ENCODE peak calls at places on chromosome 1, in nine cellular contexts. V is fibroblast of lung, F is heart right ventricle, W is prostate gland, E is GM06990, L is SK-N-SH, Q is suprapubic skin, J is mucosa of descending colon, I is OCI-LY7. K is an unnamed sample.

GRCh38 chr1:65623895-65624294 is 168.8 kb upstream of the PDE4B start:
- DNase-seq in V (peak; percentile 6), F (no peak), W (no peak), E (no peak), L (no peak), Q (no peak), J (no peak), I (no peak), K (no peak)

GRCh38 chr1:189315035-189315927 is 1162.4 kb downstream of the BRINP3 start:
- DNase-seq in V (no peak), F (no peak), W (no peak), E (no peak), L (no peak), Q (no peak), J (no peak), I (no peak), K (no peak)

GRCh38 chr1:42518894-42519293 is 55.8 kb downstream of the CCDC30 start:
- DNase-seq in V (peak; percentile 9), F (no peak), W (no peak), E (no peak), L (no peak), Q (no peak), J (no peak), I (no peak), K (no peak)

GRCh38 chr1:25180996-25181395 is 51.3 kb downstream of the SYF2 start:
- DNase-seq in V (no peak), F (no peak), W (no peak), E (no peak), L (no peak), Q (no peak), J (no peak), I (no peak), K (no peak)

GRCh38 chr1:60762176-60762575 is 320.2 kb upstream of the NFIA start:
- DNase-seq in V (peak; percentile 90), F (no peak), W (no peak), E (no peak), L (no peak), Q (no peak), J (no peak), I (no peak), K (no peak)

GRCh38 chr1:12549106-12549459 is 68.9 kb downstream of the DHRS3 start:
- DNase-seq in V (peak; percentile 22), F (no peak), W (no peak), E (no peak), L (no peak), Q (no peak), J (peak; percentile 65), I (no peak), K (peak; percentile 49)

GRCh38 chr1:245995474-245995873 is 511.6 kb downstream of the SMYD3 start:
- DNase-seq in V (no peak), F (no peak), W (no peak), E (no peak), L (peak; percentile 84), Q (no peak), J (no peak), I (no peak), K (no peak)

GRCh38 chr1:238458924-238459323 is 568.2 kb upstream of the ZP4 start:
- DNase-seq in V (no peak), F (no peak), W (no peak), E (no peak), L (no peak), Q (no peak), J (no peak), I (no peak), K (no peak)

GRCh38 chr1:34163792-34164509 is 1.1 kb downstream of the CSMD2 start:
- DNase-seq in V (no peak), F (no peak), W (no peak), E (no peak), L (peak; percentile 64), Q (no peak), J (no peak), I (no peak), K (no peak)

GRCh38 chr1:45206808-45207624 is 611 bp upstream of the ZSWIM5 start:
- DNase-seq in V (no peak), F (no peak), W (peak; percentile 9), E (no peak), L (no peak), Q (no peak), J (no peak), I (no peak), K (no peak)

GRCh38 chr1:93164816-93165215 is 15.4 kb downstream of the TMED5 start:
- DNase-seq in V (no peak), F (no peak), W (no peak), E (no peak), L (no peak), Q (no peak), J (no peak), I (no peak), K (no peak)
- H3K4me3 ChIP-seq in V (no peak overlapping the region), F (no peak overlapping the region), W (no peak overlapping the region), E (no peak overlapping the region), L (no peak overlapping the region), Q (no peak overlapping the region), J (no peak overlapping the region), I (no peak overlapping the region), K (no peak overlapping the region)

GRCh38 chr1:203835476-203835875 is 25.9 kb upstream of the SNRPE start:
- DNase-seq in V (no peak), F (no peak), W (no peak), E (no peak), L (no peak), Q (no peak), J (no peak), I (no peak), K (no peak)
- TF ChIP-seq CTCF in V (no peak), F (no peak), W (no peak), E (no peak), L (peak; percentile 17), Q (no peak), J (no peak), I (peak; percentile 33), K (no peak)

GRCh38 chr1:205916541-205916940 is 26.7 kb downstream of the SLC26A9 start:
- DNase-seq in V (no peak), F (no peak), W (no peak), E (no peak), L (no peak), Q (no peak), J (no peak), I (no peak), K (no peak)
- H3K4me3 ChIP-seq in V (no peak overlapping the region), F (no peak overlapping the region), W (no peak overlapping the region), E (no peak overlapping the region), L (no peak overlapping the region), Q (no peak overlapping the region), J (no peak overlapping the region), I (no peak overlapping the region), K (no peak overlapping the region)

GRCh38 chr1:52365746-52366516 is at the start of gene CC2D1B:
- DNase-seq in V (peak; percentile 96), F (peak; percentile 97), W (peak; percentile 99), E (peak; percentile 100), L (peak; percentile 100), Q (peak; percentile 99), J (peak; percentile 100), I (peak; percentile 98), K (peak; percentile 100)
- TF ChIP-seq CTCF in V (no peak), F (peak; percentile 29), W (peak; percentile 86), E (peak; percentile 2), L (no peak), Q (no peak), J (peak; percentile 23), I (no peak), K (no peak)

DNA sequence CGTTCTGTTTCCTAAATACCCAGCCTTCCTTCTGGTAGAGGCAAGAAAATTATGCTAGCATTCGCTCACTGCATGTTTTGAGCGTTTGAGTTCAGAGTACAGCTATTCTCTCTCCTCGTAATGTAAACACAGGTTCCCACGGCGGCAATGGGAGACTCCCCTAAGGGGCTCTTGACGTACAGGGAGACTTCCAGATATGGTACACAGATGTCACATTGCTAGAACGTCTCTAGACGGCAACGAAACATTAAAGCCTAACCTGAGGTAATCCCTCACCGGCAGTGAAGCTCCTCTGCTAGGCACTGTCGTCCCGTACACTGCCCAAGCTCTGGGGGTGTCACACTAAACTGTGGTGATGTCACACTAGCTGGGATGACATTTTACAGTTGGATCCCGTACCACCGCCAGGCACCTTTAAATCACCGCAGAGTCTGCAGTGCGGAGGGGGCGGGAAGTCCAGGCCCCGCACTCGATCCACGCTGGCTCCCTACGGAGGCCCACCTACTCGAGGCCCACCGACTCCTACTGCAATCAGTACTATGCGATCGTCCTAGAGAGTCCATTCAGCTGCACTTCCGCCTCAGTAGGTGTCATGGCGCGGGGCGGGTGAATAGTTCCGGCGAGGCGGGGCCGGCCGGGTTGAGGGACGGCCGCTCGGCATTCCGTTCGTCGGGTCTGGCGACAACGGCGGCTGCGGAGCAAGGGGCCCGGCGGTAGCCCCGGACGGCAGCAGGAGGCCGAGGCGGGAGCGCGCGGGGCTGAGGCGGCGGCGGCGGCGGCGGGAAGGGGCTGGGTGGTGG is at the start of gene HIPK1:
- DNase-seq in V (peak; percentile 82), F (peak; percentile 95), W (peak; percentile 91), E (peak; percentile 94), L (peak; percentile 95), Q (peak; percentile 95), J (peak; percentile 95), I (peak; percentile 96), K (peak; percentile 96)
- H3K4me3 ChIP-seq in V (peak within 1 kb of the TSS; percentile 93), F (peak within 1 kb of the TSS; percentile 84), W (peak within 1 kb of the TSS; percentile 96), E (peak within 1 kb of the TSS; percentile 72), L (peak within 1 kb of the TSS; percentile 99), Q (peak within 1 kb of the TSS; percentile 96), J (peak within 1 kb of the TSS; percentile 87), I (peak within 1 kb of the TSS; percentile 96), K (peak within 1 kb of the TSS; percentile 88)

GRCh38 chr1:32426489-32427255 is 32.4 kb upstream of the BSDC1 start:
- DNase-seq in V (no peak), F (peak; percentile 6), W (peak; percentile 65), E (no peak), L (peak; percentile 77), Q (no peak), J (peak; percentile 51), I (no peak), K (peak; percentile 48)
- TF ChIP-seq CTCF in V (no peak), F (no peak), W (no peak), E (no peak), L (no peak), Q (no peak), J (no peak), I (no peak), K (no peak)

DNA sequence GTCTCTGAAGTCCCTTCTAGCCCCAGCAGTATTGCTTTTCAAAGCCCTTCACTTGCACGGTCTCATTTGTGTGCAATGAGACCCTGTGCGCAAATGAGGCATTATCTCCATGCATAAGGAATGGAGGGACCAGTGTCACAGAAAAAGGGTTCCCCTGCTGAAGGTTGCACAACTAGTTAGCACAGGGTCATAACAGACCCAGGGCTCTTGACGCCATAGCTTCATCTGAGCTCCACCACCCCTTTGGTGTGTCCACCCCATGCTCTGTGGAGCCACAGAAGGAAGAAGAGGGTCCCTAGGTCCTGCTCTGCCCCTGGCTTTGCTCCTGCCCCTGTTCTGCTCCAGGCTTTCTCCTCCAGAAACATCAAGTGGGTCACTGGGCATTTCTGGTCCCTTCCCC is 12.6 kb downstream of the SH2D2A start:
- DNase-seq in V (no peak), F (no peak), W (no peak), E (no peak), L (no peak), Q (no peak), J (no peak), I (no peak), K (no peak)
- H3K4me3 ChIP-seq in V (no peak overlapping the region), F (no peak overlapping the region), W (no peak overlapping the region), E (no peak overlapping the region), L (no peak overlapping the region), Q (no peak overlapping the region), J (no peak overlapping the region), I (no peak overlapping the region), K (no peak overlapping the region)

DNA sequence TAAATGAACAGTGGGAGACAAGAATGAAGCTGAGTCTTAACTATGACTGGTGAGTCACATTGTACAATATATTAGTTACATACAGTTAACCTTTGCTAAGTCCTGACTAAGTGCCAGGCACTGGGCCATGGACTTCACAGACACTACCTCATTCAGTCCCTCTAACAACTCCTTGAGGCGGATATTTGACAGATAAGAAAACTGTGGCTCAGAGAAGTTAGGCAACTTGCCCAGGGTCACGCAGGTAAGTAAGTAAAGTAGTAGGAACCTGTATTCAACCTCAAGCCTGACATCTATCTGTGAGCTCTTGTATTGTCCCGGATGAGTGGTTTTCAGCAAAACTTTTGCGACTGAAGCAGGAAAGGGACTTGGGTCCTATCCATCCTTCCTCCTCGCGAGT is 62.1 kb downstream of the GNG12 start:
- DNase-seq in V (peak; percentile 58), F (no peak), W (no peak), E (no peak), L (no peak), Q (no peak), J (no peak), I (peak; percentile 51), K (no peak)
- TF ChIP-seq CTCF in V (peak; percentile 33), F (peak; percentile 15), W (no peak), E (peak; percentile 25), L (peak; percentile 43), Q (no peak), J (no peak), I (peak; percentile 67), K (no peak)

K was measured in lower lobe of right lung.